ENCODE peak calls at places on chromosomes 5 and 9, in four cellular contexts. Y is globus pallidus; L is RCC 7860; X is stimulated activated CD8-positive, alpha-beta memory T cell treated with anti-CD3 and anti-CD28 coated beads, Interleukin-4, amount 100 ng/mL, for 4 hours. Z is an unnamed sample.
A peak's percentile ranks its signal among the peaks of the same experiment; 100 is the strongest.

GRCh38 chr9:127295005-127295404 is 30.4 kb downstream of the GARNL3 start:
- DNase-seq in Y (no peak), L (no peak), X (no peak), Z (no peak)

GRCh38 chr9:97900738-97901565 is 21.3 kb downstream of the TRMO start:
- DNase-seq in Y (peak; percentile 40), L (peak; percentile 61), X (no peak), Z (no peak)

GRCh38 chr5:62001640-62002039 is 304.4 kb upstream of the KIF2A start:
- DNase-seq in Y (no peak), L (peak; percentile 4), X (no peak), Z (no peak)

GRCh38 chr5:150401376-150402201 is 11.1 kb downstream of the CD74 start:
- DNase-seq in Y (no peak), L (no peak), X (no peak), Z (no peak)

GRCh38 chr5:145697251-145698016 is 137.7 kb downstream of the PRELID2 start:
- DNase-seq in Y (peak; percentile 8), L (peak; percentile 24), X (no peak), Z (no peak)

GRCh38 chr5:51678335-51678734 is 295.1 kb downstream of the ISL1 start:
- DNase-seq in Y (no peak), L (no peak), X (no peak), Z (no peak)

GRCh38 chr5:154221371-154221896 is 30.9 kb downstream of the GALNT10 start:
- DNase-seq in Y (peak; percentile 28), L (peak; percentile 97), X (peak; percentile 18), Z (no peak)

GRCh38 chr5:84635235-84636055 is 250.8 kb upstream of the EDIL3 start:
- DNase-seq in Y (no peak), L (no peak), X (no peak), Z (no peak)

GRCh38 chr9:5971740-5972139 is 43.7 kb downstream of the RANBP6 start:
- DNase-seq in Y (no peak), L (no peak), X (no peak), Z (no peak)

GRCh38 chr5:22938373-22938772 is 85.2 kb upstream of the CDH12 start:
- DNase-seq in Y (no peak), L (no peak), X (no peak), Z (no peak)

GRCh38 chr5:4734348-4734747 is 405.8 kb upstream of the ADAMTS16 start:
- DNase-seq in Y (no peak), L (no peak), X (no peak), Z (no peak)

GRCh38 chr5:140242099-140242498 is 60.8 kb downstream of the PFDN1 start:
- DNase-seq in Y (no peak), L (no peak), X (no peak), Z (no peak)

GRCh38 chr5:60346391-60346790 is 353.6 kb downstream of the DEPDC1B start:
- DNase-seq in Y (no peak), L (no peak), X (no peak), Z (no peak)

GRCh38 chr9:93954436-93955355 is at the start of gene BARX1:
- DNase-seq in Y (no peak), L (no peak), X (no peak), Z (no peak)

GRCh38 chr5:115424446-115424845 is 120.1 kb downstream of the FEM1C start:
- DNase-seq in Y (no peak), L (no peak), X (no peak), Z (no peak)

Z was measured in activated CD8-positive, alpha-beta memory T cell treated with anti-CD3 and anti-CD28 coated beads for 1 hour.